ENCODE peak calls at places on chromosome 6, in seven cellular contexts. V is endothelial cell; Y is astrocyte of the cerebellum; E is astrocyte of the spinal cord; Z is colonic mucosa; J is pulmonary artery endothelial cell; K is naive thymus-derived CD8-positive, alpha-beta T cell. C is an unnamed sample.

GRCh38 chr6:142810952-142811514 is 133.9 kb downstream of the HIVEP2 start:
- DNase-seq in V (no peak), Y (no peak), E (no peak), Z (no peak), J (no peak), K (no peak), C (no peak)

GRCh38 chr6:136783495-136784270 is 8.6 kb downstream of the MAP3K5 start:
- DNase-seq in V (no peak), Y (no peak), E (no peak), Z (peak; percentile 54), J (no peak), K (no peak), C (no peak)

GRCh38 chr6:87093651-87094050 is 1.3 kb downstream of the CGA start:
- DNase-seq in V (no peak), Y (peak; percentile 40), E (peak; percentile 44), Z (no peak), J (no peak), K (no peak), C (peak; percentile 53)

GRCh38 chr6:52213127-52213526 is 27.0 kb downstream of the IL17A start:
- DNase-seq in V (no peak), Y (no peak), E (no peak), Z (no peak), J (no peak), K (no peak), C (no peak)

GRCh38 chr6:154356118-154356517 is 485 bp downstream of the IPCEF1 start:
- DNase-seq in V (no peak), Y (no peak), E (no peak), Z (no peak), J (no peak), K (no peak), C (no peak)

GRCh38 chr6:45984347-45984746 is 31.3 kb downstream of the CLIC5 start:
- DNase-seq in V (no peak), Y (no peak), E (no peak), Z (no peak), J (no peak), K (no peak), C (no peak)

GRCh38 chr6:84150680-84151079 is 76.8 kb downstream of the CEP162 start:
- DNase-seq in V (no peak), Y (peak; percentile 28), E (peak; percentile 76), Z (no peak), J (no peak), K (no peak), C (peak; percentile 43)

GRCh38 chr6:6758915-6759654 is 170.6 kb downstream of the LY86 start:
- DNase-seq in V (peak; percentile 71), Y (peak; percentile 46), E (peak; percentile 68), Z (peak; percentile 67), J (peak; percentile 36), K (no peak), C (peak; percentile 80)

GRCh38 chr6:159307246-159307790 is 138.1 kb downstream of the FNDC1 start:
- DNase-seq in V (no peak), Y (no peak), E (no peak), Z (no peak), J (no peak), K (no peak), C (no peak)

GRCh38 chr6:38504996-38505395 is 134.7 kb downstream of the BTBD9 start:
- DNase-seq in V (no peak), Y (no peak), E (no peak), Z (no peak), J (no peak), K (no peak), C (peak; percentile 42)

GRCh38 chr6:53532942-53533341 is 12.0 kb downstream of the GCLC start:
- DNase-seq in V (no peak), Y (no peak), E (no peak), Z (no peak), J (no peak), K (no peak), C (no peak)

GRCh38 chr6:125301435-125302391 is at the start of gene HDDC2:
- DNase-seq in V (peak; percentile 93), Y (peak; percentile 39), E (peak; percentile 75), Z (peak; percentile 70), J (peak; percentile 51), K (peak; percentile 17), C (peak; percentile 82)

GRCh38 chr6:104680539-104680938 is 179.2 kb downstream of the HACE1 start:
- DNase-seq in V (no peak), Y (no peak), E (no peak), Z (no peak), J (no peak), K (no peak), C (no peak)

GRCh38 chr6:111480988-111481830 is 1.8 kb downstream of the REV3L start:
- DNase-seq in V (no peak), Y (no peak), E (no peak), Z (no peak), J (no peak), K (no peak), C (no peak)

GRCh38 chr6:7909323-7910276 is 988 bp downstream of the TXNDC5 start:
- DNase-seq in V (peak; percentile 66), Y (no peak), E (peak; percentile 30), Z (peak; percentile 71), J (peak; percentile 81), K (no peak), C (peak; percentile 61)

GRCh38 chr6:52454556-52454955 is 34.4 kb downstream of the EFHC1 start:
- DNase-seq in V (no peak), Y (peak; percentile 11), E (peak; percentile 48), Z (no peak), J (peak; percentile 7), K (no peak), C (peak; percentile 86)